ENCODE peak calls at places on chromosomes 5 and 9, in five cellular contexts. One of them, this sample, is unnamed.

GRCh38 chr5:40569549-40570270 is 110.0 kb upstream of the PTGER4 start:
- DNase-seq in dermis microvascular lymphatic vessel endothelial cell: no peak
- DNase-seq in MCF 10A: no peak
- DNase-seq in NCI-H1092: no peak
- DNase-seq in osteoblast: no peak
- DNase-seq in this sample: peak; percentile 15

GRCh38 chr9:33172735-33173238 is 5.7 kb upstream of the B4GALT1 start:
- DNase-seq in MCF 10A: no peak
- DNase-seq in osteoblast: no peak
- DNase-seq in NCI-H1092: no peak
- DNase-seq in dermis microvascular lymphatic vessel endothelial cell: no peak
- DNase-seq in this sample: no peak

GRCh38 chr5:89613222-89613956 is 730.4 kb upstream of the MEF2C start:
- DNase-seq in MCF 10A: no peak
- DNase-seq in dermis microvascular lymphatic vessel endothelial cell: no peak
- DNase-seq in NCI-H1092: no peak
- DNase-seq in osteoblast: peak; percentile 15
- DNase-seq in this sample: no peak

GRCh38 chr5:10479226-10479721 is 37.6 kb downstream of the ROPN1L start:
- DNase-seq in osteoblast: peak; percentile 96
- DNase-seq in MCF 10A: peak; percentile 88
- DNase-seq in NCI-H1092: no peak
- DNase-seq in dermis microvascular lymphatic vessel endothelial cell: no peak
- DNase-seq in this sample: no peak

GRCh38 chr5:176878906-176879662 is 20.1 kb downstream of the HK3 start:
- DNase-seq in MCF 10A: no peak
- DNase-seq in osteoblast: peak; percentile 71
- DNase-seq in NCI-H1092: no peak
- DNase-seq in dermis microvascular lymphatic vessel endothelial cell: no peak
- DNase-seq in this sample: no peak

GRCh38 chr9:15421532-15421931 is 1.1 kb upstream of the SNAPC3 start:
- DNase-seq in MCF 10A: no peak
- DNase-seq in osteoblast: no peak
- DNase-seq in NCI-H1092: no peak
- DNase-seq in dermis microvascular lymphatic vessel endothelial cell: no peak
- DNase-seq in this sample: no peak

GRCh38 chr9:91677354-91677753 is 253.7 kb upstream of the NFIL3 start:
- DNase-seq in dermis microvascular lymphatic vessel endothelial cell: no peak
- DNase-seq in osteoblast: no peak
- DNase-seq in NCI-H1092: no peak
- DNase-seq in MCF 10A: peak; percentile 40
- DNase-seq in this sample: no peak

GRCh38 chr5:143892908-143893307 is 80.9 kb downstream of the HMHB1 start:
- DNase-seq in NCI-H1092: no peak
- DNase-seq in dermis microvascular lymphatic vessel endothelial cell: no peak
- DNase-seq in osteoblast: no peak
- DNase-seq in MCF 10A: no peak
- DNase-seq in this sample: no peak

GRCh38 chr9:127949827-127950512 is 12.3 kb upstream of the DPM2 start:
- DNase-seq in NCI-H1092: no peak
- DNase-seq in MCF 10A: no peak
- DNase-seq in dermis microvascular lymphatic vessel endothelial cell: no peak
- DNase-seq in osteoblast: no peak
- DNase-seq in this sample: no peak

GRCh38 chr9:137168907-137169763 is 716 bp downstream of the LRRC26 start:
- DNase-seq in NCI-H1092: peak; percentile 82
- DNase-seq in dermis microvascular lymphatic vessel endothelial cell: peak; percentile 25
- DNase-seq in osteoblast: peak; percentile 97
- DNase-seq in MCF 10A: peak; percentile 44
- DNase-seq in this sample: no peak

GRCh38 chr5:139611703-139612584 is 36.2 kb upstream of the CXXC5 start:
- DNase-seq in dermis microvascular lymphatic vessel endothelial cell: no peak
- DNase-seq in NCI-H1092: no peak
- DNase-seq in MCF 10A: no peak
- DNase-seq in osteoblast: no peak
- DNase-seq in this sample: no peak

GRCh38 chr9:35686222-35687203 is 3.2 kb downstream of the TPM2 start:
- DNase-seq in dermis microvascular lymphatic vessel endothelial cell: no peak
- DNase-seq in osteoblast: peak; percentile 93
- DNase-seq in NCI-H1092: no peak
- DNase-seq in MCF 10A: no peak
- DNase-seq in this sample: no peak

This sample was measured in pulmonary artery endothelial cell.